ENCODE peak calls at places on chromosome 3, in eight cellular contexts. S is GM03348; T is stimulated activated CD8-positive, alpha-beta memory T cell treated with anti-CD3 and anti-CD28 coated beads, Interleukin-12 subunit alpha, Interleukin-12 subunit beta, amount 100 ng/mL, for 4 hours; V is pancreas; G is central memory CD4-positive, alpha-beta T cell; P is adipocyte; N is NCI-H460; H is MV-4-11. K is an unnamed sample.

GRCh38 chr3:90092994-90093393 is 985.6 kb downstream of the EPHA3 start:
- DNase-seq in G (no peak), S (peak; percentile 12), P (peak; percentile 70), H (peak; percentile 21), N (peak; percentile 4), V (no peak), T (no peak), K (peak; percentile 40)

GRCh38 chr3:160474416-160474838 is 24.8 kb upstream of the TRIM59 start:
- DNase-seq in G (no peak), H (no peak), P (peak; percentile 55), N (no peak), S (peak; percentile 35), V (no peak), T (no peak), K (no peak)

GRCh38 chr3:102224171-102224570 is 210.6 kb upstream of the ZPLD1 start:
- DNase-seq in N (no peak), P (peak; percentile 25), S (peak; percentile 23), H (peak; percentile 17), V (no peak), T (no peak), G (no peak), K (peak; percentile 37)

GRCh38 chr3:30578479-30578878 is 27.9 kb upstream of the TGFBR2 start:
- DNase-seq in V (peak; percentile 50), P (peak; percentile 69), H (peak; percentile 87), G (no peak), N (no peak), T (no peak), S (peak; percentile 85), K (no peak)

GRCh38 chr3:172065967-172066762 is 26.8 kb downstream of the FNDC3B start:
- DNase-seq in S (no peak), N (no peak), T (no peak), H (peak; percentile 56), G (no peak), V (peak; percentile 50), P (peak; percentile 55), K (no peak)

GRCh38 chr3:158094235-158094916 is 11.8 kb downstream of the SHOX2 start:
- DNase-seq in N (no peak), G (no peak), T (no peak), S (no peak), H (no peak), V (no peak), P (no peak), K (no peak)

GRCh38 chr3:46124216-46125143 is 83.6 kb downstream of the CCR1 start:
- DNase-seq in T (no peak), G (no peak), P (peak; percentile 28), N (no peak), H (no peak), V (no peak), S (no peak), K (no peak)

GRCh38 chr3:177057768-177058167 is 139.5 kb downstream of the TBL1XR1 start:
- DNase-seq in G (peak; percentile 20), P (no peak), S (no peak), T (no peak), H (no peak), V (no peak), N (no peak), K (no peak)

GRCh38 chr3:120274739-120275167 is 10.3 kb downstream of the GPR156 start:
- DNase-seq in H (no peak), S (no peak), T (no peak), N (no peak), G (no peak), V (no peak), P (peak; percentile 24), K (peak; percentile 87)

GRCh38 chr3:128950223-128950938 is 43.5 kb downstream of the CFAP92 start:
- DNase-seq in G (no peak), V (no peak), P (peak; percentile 22), S (peak; percentile 28), T (no peak), H (no peak), N (peak; percentile 8), K (peak; percentile 77)

GRCh38 chr3:185448107-185448506 is 50.7 kb downstream of the TMEM41A start:
- DNase-seq in S (no peak), H (no peak), G (no peak), P (no peak), T (no peak), V (no peak), N (no peak), K (no peak)

GRCh38 chr3:101963902-101964362 is 114.6 kb downstream of the NFKBIZ start:
- DNase-seq in P (peak; percentile 64), S (peak; percentile 50), V (no peak), H (peak; percentile 49), T (no peak), G (no peak), N (no peak), K (no peak)

GRCh38 chr3:142279965-142280590 is 54.7 kb upstream of the GK5 start:
- DNase-seq in S (peak; percentile 84), H (peak; percentile 74), G (peak; percentile 49), P (peak; percentile 91), V (peak; percentile 24), T (no peak), N (peak; percentile 69), K (peak; percentile 69)

GRCh38 chr3:65334045-65334665 is 646.4 kb upstream of the ADAMTS9 start:
- DNase-seq in G (no peak), P (peak; percentile 31), T (no peak), N (no peak), S (no peak), H (no peak), V (no peak), K (no peak)

GRCh38 chr3:30659270-30660127 is 53.1 kb downstream of the TGFBR2 start:
- DNase-seq in V (no peak), H (peak; percentile 67), P (peak; percentile 90), S (peak; percentile 80), G (no peak), T (no peak), N (peak; percentile 4), K (no peak)

GRCh38 chr3:197518794-197519451 is 36.8 kb downstream of the BDH1 start:
- DNase-seq in N (no peak), P (no peak), T (no peak), V (no peak), S (no peak), G (no peak), H (peak; percentile 8), K (no peak)

GRCh38 chr3:128054363-128054762 is 2.1 kb downstream of the SEC61A1 start:
- DNase-seq in G (no peak), P (peak; percentile 74), S (peak; percentile 51), H (no peak), V (no peak), T (no peak), N (no peak), K (no peak)

GRCh38 chr3:13935494-13936094 is 55.7 kb upstream of the WNT7A start:
- DNase-seq in N (no peak), V (no peak), P (no peak), H (no peak), S (no peak), G (no peak), T (no peak), K (no peak)

GRCh38 chr3:124813541-124813940 is 73.6 kb downstream of the ITGB5 start:
- DNase-seq in H (no peak), S (no peak), T (no peak), P (no peak), V (no peak), N (no peak), G (no peak), K (no peak)